ENCODE peak calls at places on chromosomes 5 and 9, in four cellular contexts. L is mesenchymal stem cell, E is neuronal stem cell, P is H1. A is an unnamed sample.

GRCh38 chr5:6570530-6570929 is 62.3 kb downstream of the NSUN2 start:
- DNase-seq in L (no peak), E (no peak), P (no peak), A (no peak)

GRCh38 chr5:134289509-134290113 is 63.7 kb upstream of the PPP2CA start:
- DNase-seq in L (peak), E (peak), P (peak), A (peak)

GRCh38 chr5:56516936-56517521 is 283.9 kb upstream of the ANKRD55 start:
- DNase-seq in L (peak), E (no peak), P (no peak), A (no peak)

GRCh38 chr5:155539958-155540595 is 526.5 kb downstream of the KIF4B start:
- DNase-seq in L (no peak), E (no peak), P (no peak), A (no peak)

GRCh38 chr5:148905541-148905940 is 79.1 kb downstream of the ADRB2 start:
- DNase-seq in L (no peak), E (no peak), P (no peak), A (no peak)

GRCh38 chr5:170484459-170484831 is 19.4 kb upstream of the KCNIP1 start:
- DNase-seq in L (no peak), E (no peak), P (no peak), A (no peak)

GRCh38 chr5:172886974-172887491 is 53.0 kb downstream of the ERGIC1 start:
- DNase-seq in L (peak), E (no peak), P (no peak), A (peak)

GRCh38 chr5:61948151-61948550 is 357.9 kb upstream of the KIF2A start:
- DNase-seq in L (no peak), E (no peak), P (no peak), A (no peak)

GRCh38 chr5:171675511-171675910 is 110.1 kb upstream of the SMIM23 start:
- DNase-seq in L (no peak), E (no peak), P (no peak), A (no peak)

GRCh38 chr5:116375926-116376325 is 198.7 kb downstream of the SEMA6A start:
- DNase-seq in L (no peak), E (no peak), P (no peak), A (no peak)

GRCh38 chr9:84679571-84679970 is 10.0 kb downstream of the NTRK2 start:
- DNase-seq in L (no peak), E (no peak), P (no peak), A (no peak)

GRCh38 chr5:40441733-40442132 is 238.0 kb upstream of the PTGER4 start:
- DNase-seq in L (no peak), E (no peak), P (no peak), A (no peak)

GRCh38 chr5:40432836-40433235 is 246.9 kb upstream of the PTGER4 start:
- DNase-seq in L (no peak), E (no peak), P (no peak), A (no peak)

GRCh38 chr5:40431734-40432133 is 248.0 kb upstream of the PTGER4 start:
- DNase-seq in L (no peak), E (no peak), P (no peak), A (no peak)

GRCh38 chr5:40437452-40437861 is 242.3 kb upstream of the PTGER4 start:
- DNase-seq in L (peak), E (no peak), P (no peak), A (peak)

DNA sequence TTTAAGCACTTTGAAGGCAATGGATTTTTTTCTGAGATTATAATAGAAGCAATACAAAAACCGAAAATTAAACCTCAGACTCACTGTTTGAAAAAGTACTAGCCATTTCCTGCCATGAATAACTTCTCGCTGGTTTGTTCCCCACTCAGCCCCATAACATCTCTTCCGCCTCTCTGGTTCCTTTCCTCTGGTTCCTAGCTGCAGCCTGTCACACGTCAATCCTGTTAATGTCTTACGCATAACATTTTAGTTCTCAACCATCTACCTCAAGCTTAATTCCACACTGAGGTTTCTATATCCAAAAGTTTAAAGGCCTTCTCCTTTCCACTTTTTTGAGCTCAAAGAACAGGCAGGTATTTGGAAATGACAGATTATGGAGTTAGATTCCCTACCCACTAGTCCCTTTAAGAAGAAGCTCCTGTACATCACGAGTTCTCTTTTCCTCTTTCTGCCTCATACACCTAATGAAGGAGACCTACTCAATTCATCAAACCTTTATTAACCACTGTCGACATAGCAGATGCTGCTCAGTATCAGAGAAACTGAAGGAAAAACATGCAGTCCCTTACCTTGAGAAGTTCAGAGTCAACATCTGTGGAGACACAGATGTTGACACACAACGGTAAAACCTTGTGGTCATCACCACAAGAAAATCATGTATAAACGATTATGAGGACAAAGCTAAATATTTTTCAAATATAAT is 243.0 kb upstream of the PTGER4 start:
- DNase-seq in L (no peak), E (no peak), P (no peak), A (no peak)
- H3K18ac ChIP-seq in L (no peak), E (no peak), P (no peak), A (no peak)

GRCh38 chr5:112738180-112738560 is 485 bp downstream of the APC start:
- DNase-seq in L (peak), E (peak), P (peak), A (no peak)

GRCh38 chr5:112742424-112742823 is 4.7 kb downstream of the APC start:
- DNase-seq in L (peak), E (no peak), P (no peak), A (no peak)

DNA sequence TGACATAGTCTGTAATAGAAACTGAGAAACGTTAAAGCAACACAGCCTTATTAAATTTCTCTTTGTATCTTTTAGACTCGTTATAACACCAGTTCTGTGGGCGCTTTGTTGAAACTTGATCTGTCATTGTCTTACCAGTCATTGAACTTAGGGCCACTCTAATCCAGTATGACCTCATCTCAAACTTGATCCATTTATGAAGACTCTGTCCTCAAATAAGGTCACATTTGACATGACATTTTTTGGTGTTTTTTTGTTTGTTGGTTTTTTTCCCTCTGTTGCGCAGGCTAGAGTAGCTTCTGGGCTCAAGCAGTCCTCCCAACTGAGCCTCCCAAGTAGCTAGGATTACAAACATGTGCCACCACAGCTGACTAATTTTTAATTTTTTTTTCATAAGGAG is 5.9 kb downstream of the APC start:
- DNase-seq in L (no peak), E (no peak), P (no peak), A (no peak)
- H2BK5ac ChIP-seq in L (no peak), E (no peak), P (no peak), A (no peak)

GRCh38 chr5:71859515-71859914 is 140.4 kb downstream of the CARTPT start:
- DNase-seq in L (no peak), E (no peak), P (no peak), A (no peak)
- H2BK12ac ChIP-seq in L (no peak), E (no peak), P (no peak), A (no peak)

DNA sequence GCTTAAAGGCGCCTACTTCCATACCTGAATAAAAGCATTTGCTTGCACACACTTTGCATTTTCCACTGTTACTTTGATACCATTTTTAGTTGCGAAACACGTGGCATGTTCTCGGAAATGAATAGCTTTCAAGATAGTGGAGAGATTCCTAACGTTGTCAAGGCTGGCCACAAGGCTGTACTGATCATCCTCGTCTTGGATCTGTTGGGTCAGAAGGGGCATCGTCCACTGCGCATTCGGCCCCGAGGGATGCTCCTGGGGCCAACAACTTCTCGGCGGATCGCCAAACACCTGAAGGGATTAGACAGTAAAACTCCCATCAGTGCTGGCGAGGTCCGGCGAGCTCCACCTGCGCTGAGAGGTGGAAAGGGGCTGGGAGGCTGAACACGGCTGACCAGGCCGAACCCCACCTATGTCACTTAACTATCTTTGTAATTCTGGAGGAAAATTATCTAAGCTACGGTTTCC is 599 bp downstream of the RAD1 start:
- DNase-seq in L (peak), E (no peak), P (peak), A (peak)
- H3K18ac ChIP-seq in L (peak), E (no peak), P (no peak), A (peak)

GRCh38 chr9:70610287-70610644 is 195.8 kb upstream of the KLF9 start:
- DNase-seq in L (no peak), E (no peak), P (no peak), A (no peak)
- H2BK5ac ChIP-seq in L (no peak), E (no peak), P (no peak), A (no peak)

GRCh38 chr5:126917918-126918623 is 112.3 kb downstream of the MARCHF3 start:
- DNase-seq in L (peak), E (no peak), P (no peak), A (no peak)
- H2BK12ac ChIP-seq in L (no peak), E (no peak), P (no peak), A (no peak)

GRCh38 chr9:7238244-7238637 is 480.5 kb downstream of the KDM4C start:
- DNase-seq in L (no peak), E (no peak), P (no peak), A (no peak)
- H3K18ac ChIP-seq in L (peak), E (no peak), P (no peak), A (no peak)